ENCODE peak calls at places on chromosomes 13 and 19, in nine cellular contexts. P is endothelial cell; H is RPMI8226; X is OCI-LY7; J is tibial nerve; K is stimulated activated CD4-positive, alpha-beta T cell treated with anti-CD3 and anti-CD28 coated beads, Interleukin-1b, Interleukin-23, amount 100 ng/mL, for 1 hour; F is activated T-cell treated with anti-CD3 and anti-CD28 coated beads, Interleukin-2, amount 50 U/mL, for 1 hour; D is fibroblast of pulmonary artery; N is stimulated activated CD8-positive, alpha-beta memory T cell treated with anti-CD3 and anti-CD28 coated beads, Interleukin-15, amount 100 ng/mL, for 4 hours. E is an unnamed sample.

GRCh38 chr13:47904239-47904638 is 96.8 kb downstream of the SUCLA2 start:
- DNase-seq in P (no peak), H (peak), X (no peak), J (no peak), K (no peak), F (no peak), D (no peak), N (no peak), E (no peak)

GRCh38 chr13:45674908-45675307 is 27.2 kb upstream of the CBY2 start:
- DNase-seq in P (no peak), H (no peak), X (no peak), J (no peak), K (no peak), F (no peak), D (peak), N (no peak), E (no peak)

GRCh38 chr13:42626461-42626860 is 52.5 kb downstream of the TNFSF11 start:
- DNase-seq in P (no peak), H (no peak), X (no peak), J (no peak), K (no peak), F (no peak), D (no peak), N (no peak), E (no peak)

GRCh38 chr13:23658929-23659541 is 88.8 kb downstream of the TNFRSF19 start:
- DNase-seq in P (no peak), H (no peak), X (no peak), J (no peak), K (no peak), F (no peak), D (no peak), N (no peak), E (no peak)

GRCh38 chr13:45817833-45818232 is 33.7 kb downstream of the SIAH3 start:
- DNase-seq in P (no peak), H (no peak), X (no peak), J (no peak), K (no peak), F (no peak), D (peak), N (no peak), E (no peak)

GRCh38 chr13:49828452-49828851 is 36.0 kb upstream of the KPNA3 start:
- DNase-seq in P (no peak), H (peak), X (peak), J (no peak), K (no peak), F (no peak), D (no peak), N (no peak), E (no peak)

GRCh38 chr19:31332096-31332495 is 17.1 kb downstream of the TSHZ3 start:
- DNase-seq in P (no peak), H (no peak), X (no peak), J (no peak), K (no peak), F (no peak), D (no peak), N (no peak), E (no peak)

GRCh38 chr13:97414392-97414791 is 19.6 kb upstream of the RAP2A start:
- DNase-seq in P (no peak), H (no peak), X (no peak), J (no peak), K (no peak), F (no peak), D (no peak), N (no peak), E (no peak)

GRCh38 chr19:5339470-5339949 is 1.1 kb downstream of the PTPRS start:
- DNase-seq in P (no peak), H (no peak), X (no peak), J (no peak), K (no peak), F (peak), D (no peak), N (no peak), E (no peak)

GRCh38 chr13:112616586-112617381 is 28.8 kb upstream of the TUBGCP3 start:
- DNase-seq in P (peak), H (peak), X (peak), J (no peak), K (no peak), F (no peak), D (peak), N (no peak), E (peak)

E was measured in globus pallidus.